ENCODE peak calls at places on chromosomes 11 and 22, in six cellular contexts. F, P, N, U, D and H are unnamed samples.

GRCh38 chr22:29032014-29032475 is 29.6 kb downstream of the C22orf31 start:
- DNase-seq in U (no peak), N (no peak), F (no peak), D (no peak), P (no peak), H (no peak)

GRCh38 chr22:22407061-22407460 is 101.5 kb downstream of the ZNF280B start:
- DNase-seq in F (no peak), P (no peak), N (no peak), U (no peak), D (no peak), H (no peak)

GRCh38 chr22:46129390-46130041 is 20.8 kb upstream of the PPARA start:
- DNase-seq in N (no peak), U (no peak), F (no peak), D (peak), P (no peak), H (peak)

GRCh38 chr11:15202626-15203025 is 87.9 kb downstream of the INSC start:
- DNase-seq in N (no peak), D (no peak), P (no peak), F (no peak), U (no peak), H (no peak)

GRCh38 chr11:130601141-130601540 is 152.7 kb downstream of the ADAMTS15 start:
- DNase-seq in U (peak), F (no peak), P (no peak), D (peak), N (no peak), H (peak)

GRCh38 chr22:16955081-16955480 is 52.9 kb downstream of the GAB4 start:
- DNase-seq in P (no peak), F (no peak), D (no peak), U (no peak), N (no peak), H (no peak)

GRCh38 chr11:42841563-42841962 is 470.2 kb upstream of the API5 start:
- DNase-seq in P (no peak), D (no peak), F (no peak), U (no peak), N (no peak), H (no peak)

GRCh38 chr22:38162881-38163843 is 18.5 kb downstream of the PLA2G6 start:
- DNase-seq in U (no peak), D (no peak), P (no peak), F (no peak), N (no peak), H (no peak)

GRCh38 chr11:8365542-8365941 is 101.9 kb upstream of the LMO1 start:
- DNase-seq in U (no peak), F (no peak), D (no peak), N (no peak), P (no peak), H (no peak)

GRCh38 chr11:66782726-66783125 is 53.7 kb upstream of the SPTBN2 start:
- DNase-seq in F (no peak), D (no peak), U (no peak), N (no peak), P (no peak), H (no peak)

GRCh38 chr11:67267188-67268035 is 1.1 kb downstream of the GRK2 start:
- DNase-seq in D (peak), U (peak), N (no peak), P (peak), F (peak), H (no peak)

GRCh38 chr22:24681236-24681635 is 78.2 kb downstream of the GGT1 start:
- DNase-seq in U (no peak), D (no peak), P (no peak), N (no peak), F (no peak), H (no peak)

GRCh38 chr11:105265859-105266258 is 126.3 kb upstream of the CARD18 start:
- DNase-seq in D (no peak), U (no peak), F (no peak), P (no peak), N (no peak), H (no peak)

GRCh38 chr11:105609341-105609781 is 512 bp upstream of the GRIA4 start:
- DNase-seq in F (no peak), P (no peak), U (no peak), D (no peak), N (peak), H (no peak)

GRCh38 chr11:127133061-127133460 is 132.5 kb upstream of the KIRREL3 start:
- DNase-seq in P (no peak), U (no peak), D (no peak), N (no peak), F (no peak), H (no peak)

GRCh38 chr11:129974237-129974636 is 28.4 kb downstream of the PRDM10 start:
- DNase-seq in F (no peak), N (no peak), P (no peak), U (no peak), D (no peak), H (no peak)

GRCh38 chr22:50576806-50577696 is 1.2 kb downstream of the CPT1B start:
- DNase-seq in F (no peak), P (no peak), U (no peak), N (no peak), D (no peak), H (no peak)

GRCh38 chr11:64849600-64850356 is 5.3 kb upstream of the CDC42BPG start:
- DNase-seq in U (no peak), N (no peak), D (no peak), P (no peak), F (no peak), H (peak)

GRCh38 chr11:119795231-119795630 is 66.2 kb upstream of the NECTIN1 start:
- DNase-seq in P (no peak), U (peak), N (no peak), F (no peak), D (no peak), H (no peak)

GRCh38 chr11:7512525-7513209 is 1.1 kb upstream of the PPFIBP2 start:
- DNase-seq in F (no peak), N (peak), D (peak), P (peak), U (peak), H (peak)

GRCh38 chr11:89381094-89381493 is 110.1 kb downstream of the NOX4 start:
- DNase-seq in P (no peak), F (no peak), D (no peak), U (no peak), N (peak), H (no peak)

GRCh38 chr22:38429460-38430128 is 25.4 kb downstream of the KCNJ4 start:
- DNase-seq in F (no peak), D (no peak), N (no peak), U (no peak), P (no peak), H (no peak)

GRCh38 chr22:27474112-27474571 is 327.4 kb downstream of the MN1 start:
- DNase-seq in N (no peak), P (no peak), D (no peak), F (no peak), U (no peak), H (no peak)

GRCh38 chr22:35604671-35605457 is 12.3 kb downstream of the MB start:
- DNase-seq in P (no peak), F (no peak), D (no peak), U (no peak), N (peak), H (no peak)

GRCh38 chr22:25942989-25943411 is 201.0 kb downstream of the MYO18B start:
- DNase-seq in F (no peak), N (no peak), U (no peak), D (no peak), P (no peak), H (peak)

GRCh38 chr11:31487848-31488247 is 21.6 kb downstream of the IMMP1L start:
- DNase-seq in D (no peak), N (no peak), F (no peak), U (no peak), P (no peak), H (no peak)

GRCh38 chr11:115613986-115614625 is 109.9 kb upstream of the CADM1 start:
- DNase-seq in F (no peak), P (no peak), D (no peak), U (no peak), N (peak), H (no peak)

GRCh38 chr11:71081704-71082230 is 170.6 kb downstream of the SHANK2 start:
- DNase-seq in P (no peak), D (no peak), F (no peak), U (no peak), N (no peak), H (no peak)

GRCh38 chr11:14248577-14248976 is 110.4 kb downstream of the RRAS2 start:
- DNase-seq in P (no peak), U (no peak), F (no peak), D (no peak), N (no peak), H (no peak)

GRCh38 chr11:34565417-34566208 is 52.0 kb upstream of the ELF5 start:
- DNase-seq in U (no peak), P (no peak), N (peak), D (no peak), F (no peak), H (no peak)

GRCh38 chr11:125289419-125290088 is 125.0 kb downstream of the PKNOX2 start:
- DNase-seq in D (no peak), P (no peak), F (no peak), N (no peak), U (no peak), H (no peak)

GRCh38 chr11:662689-663274 is 25.7 kb downstream of the DRD4 start:
- DNase-seq in N (peak), F (peak), P (peak), D (peak), U (peak), H (peak)

GRCh38 chr11:100876826-100877545 is 189.9 kb downstream of the ARHGAP42 start:
- DNase-seq in N (no peak), U (no peak), D (no peak), F (no peak), P (no peak), H (no peak)

GRCh38 chr22:30649430-30650007 is 13.9 kb downstream of the SLC35E4 start:
- DNase-seq in D (no peak), U (peak), P (peak), N (peak), F (peak), H (peak)

GRCh38 chr11:64718780-64719124 is 4.2 kb downstream of the NRXN2 start:
- DNase-seq in F (no peak), D (no peak), N (no peak), P (no peak), U (no peak), H (no peak)

GRCh38 chr11:27317751-27318150 is 45.3 kb downstream of the CCDC34 start:
- DNase-seq in U (no peak), N (no peak), F (no peak), P (no peak), D (no peak), H (no peak)